ENCODE peak calls at places on chromosomes 3 and 15, in nine cellular contexts. One of them, this sample, is unnamed.
A peak's percentile ranks its signal among the peaks of the same experiment; 100 is the strongest.

GRCh38 chr15:95284487-95284886 is 1046.0 kb upstream of the NR2F2 start:
- DNase-seq in pulmonary artery endothelial cell: no peak
- DNase-seq in T-cell: no peak
- DNase-seq in CD8-positive, alpha-beta T cell: no peak
- DNase-seq in left ventricle myocardium inferior: no peak
- DNase-seq in OCI-LY7: no peak
- DNase-seq in left ventricle myocardium superior: no peak
- DNase-seq in ELF-1: no peak
- DNase-seq in fibroblast of lung: no peak
- DNase-seq in this sample: no peak

GRCh38 chr3:115071611-115072010 is 75.5 kb downstream of the ZBTB20 start:
- DNase-seq in left ventricle myocardium superior: no peak
- DNase-seq in left ventricle myocardium inferior: no peak
- DNase-seq in pulmonary artery endothelial cell: no peak
- DNase-seq in T-cell: no peak
- DNase-seq in CD8-positive, alpha-beta T cell: no peak
- DNase-seq in fibroblast of lung: peak; percentile 85
- DNase-seq in ELF-1: no peak
- DNase-seq in OCI-LY7: no peak
- DNase-seq in this sample: no peak

GRCh38 chr15:75955720-75956119 is 52.0 kb downstream of the FBXO22 start:
- DNase-seq in fibroblast of lung: no peak
- DNase-seq in CD8-positive, alpha-beta T cell: no peak
- DNase-seq in T-cell: no peak
- DNase-seq in ELF-1: no peak
- DNase-seq in left ventricle myocardium inferior: no peak
- DNase-seq in left ventricle myocardium superior: no peak
- DNase-seq in OCI-LY7: no peak
- DNase-seq in pulmonary artery endothelial cell: no peak
- DNase-seq in this sample: no peak

GRCh38 chr15:77474310-77474986 is 53.8 kb downstream of the HMG20A start:
- DNase-seq in fibroblast of lung: no peak
- DNase-seq in CD8-positive, alpha-beta T cell: no peak
- DNase-seq in left ventricle myocardium superior: no peak
- DNase-seq in T-cell: no peak
- DNase-seq in left ventricle myocardium inferior: no peak
- DNase-seq in ELF-1: no peak
- DNase-seq in OCI-LY7: no peak
- DNase-seq in pulmonary artery endothelial cell: no peak
- DNase-seq in this sample: no peak

GRCh38 chr3:169283902-169284451 is 379.5 kb downstream of the MECOM start:
- DNase-seq in left ventricle myocardium superior: no peak
- DNase-seq in OCI-LY7: no peak
- DNase-seq in ELF-1: no peak
- DNase-seq in left ventricle myocardium inferior: no peak
- DNase-seq in CD8-positive, alpha-beta T cell: no peak
- DNase-seq in pulmonary artery endothelial cell: no peak
- DNase-seq in fibroblast of lung: no peak
- DNase-seq in T-cell: no peak
- DNase-seq in this sample: no peak

GRCh38 chr3:55709411-55709997 is 222.4 kb upstream of the WNT5A start:
- DNase-seq in fibroblast of lung: no peak
- DNase-seq in left ventricle myocardium superior: no peak
- DNase-seq in left ventricle myocardium inferior: no peak
- DNase-seq in T-cell: no peak
- DNase-seq in pulmonary artery endothelial cell: no peak
- DNase-seq in CD8-positive, alpha-beta T cell: no peak
- DNase-seq in ELF-1: no peak
- DNase-seq in OCI-LY7: no peak
- DNase-seq in this sample: no peak

GRCh38 chr15:61088675-61089074 is 140.4 kb downstream of the RORA start:
- DNase-seq in CD8-positive, alpha-beta T cell: no peak
- DNase-seq in left ventricle myocardium superior: no peak
- DNase-seq in OCI-LY7: no peak
- DNase-seq in pulmonary artery endothelial cell: no peak
- DNase-seq in fibroblast of lung: no peak
- DNase-seq in T-cell: no peak
- DNase-seq in left ventricle myocardium inferior: no peak
- DNase-seq in ELF-1: no peak
- DNase-seq in this sample: no peak

GRCh38 chr15:23483821-23484299 is 36.8 kb upstream of the GOLGA6L2 start:
- DNase-seq in OCI-LY7: no peak
- DNase-seq in CD8-positive, alpha-beta T cell: no peak
- DNase-seq in left ventricle myocardium superior: no peak
- DNase-seq in left ventricle myocardium inferior: no peak
- DNase-seq in pulmonary artery endothelial cell: no peak
- DNase-seq in ELF-1: no peak
- DNase-seq in fibroblast of lung: peak; percentile 30
- DNase-seq in T-cell: no peak
- DNase-seq in this sample: no peak

GRCh38 chr3:48738926-48739616 is 22.1 kb upstream of the IP6K2 start:
- DNase-seq in pulmonary artery endothelial cell: no peak
- DNase-seq in CD8-positive, alpha-beta T cell: no peak
- DNase-seq in fibroblast of lung: no peak
- DNase-seq in left ventricle myocardium superior: peak; percentile 77
- DNase-seq in T-cell: no peak
- DNase-seq in ELF-1: no peak
- DNase-seq in left ventricle myocardium inferior: peak; percentile 71
- DNase-seq in OCI-LY7: no peak
- DNase-seq in this sample: no peak

GRCh38 chr3:24047513-24047912 is 102.4 kb downstream of the NR1D2 start:
- DNase-seq in fibroblast of lung: no peak
- DNase-seq in CD8-positive, alpha-beta T cell: no peak
- DNase-seq in pulmonary artery endothelial cell: no peak
- DNase-seq in OCI-LY7: no peak
- DNase-seq in left ventricle myocardium inferior: no peak
- DNase-seq in left ventricle myocardium superior: no peak
- DNase-seq in T-cell: no peak
- DNase-seq in ELF-1: no peak
- DNase-seq in this sample: no peak

GRCh38 chr3:104437131-104437750 is 929.5 kb upstream of the ALCAM start:
- DNase-seq in fibroblast of lung: peak; percentile 89
- DNase-seq in left ventricle myocardium inferior: no peak
- DNase-seq in T-cell: no peak
- DNase-seq in left ventricle myocardium superior: no peak
- DNase-seq in ELF-1: peak; percentile 14
- DNase-seq in pulmonary artery endothelial cell: no peak
- DNase-seq in CD8-positive, alpha-beta T cell: no peak
- DNase-seq in OCI-LY7: no peak
- DNase-seq in this sample: no peak

GRCh38 chr15:90266485-90266884 is 1.0 kb downstream of the NGRN start:
- DNase-seq in left ventricle myocardium superior: no peak
- DNase-seq in CD8-positive, alpha-beta T cell: no peak
- DNase-seq in pulmonary artery endothelial cell: no peak
- DNase-seq in T-cell: peak; percentile 14
- DNase-seq in ELF-1: no peak
- DNase-seq in fibroblast of lung: peak; percentile 22
- DNase-seq in OCI-LY7: peak; percentile 20
- DNase-seq in left ventricle myocardium inferior: no peak
- DNase-seq in this sample: no peak

This sample was measured in T-helper 2 cell.